ENCODE peak calls at places on chromosomes 1 and 21, in five cellular contexts. V, L, B, A and E are unnamed samples.

GRCh38 chr1:113008365-113008714 is 52.3 kb upstream of the SLC16A1 start:
- DNase-seq in V (no peak), L (no peak), B (no peak), A (no peak), E (no peak)

GRCh38 chr1:54413295-54413694 is 7.1 kb upstream of the SSBP3 start:
- DNase-seq in V (no peak), L (no peak), B (peak; percentile 39), A (no peak), E (no peak)

GRCh38 chr1:89088597-89088996 is 23.6 kb upstream of the GBP1 start:
- DNase-seq in V (no peak), L (no peak), B (peak; percentile 23), A (no peak), E (no peak)

GRCh38 chr1:223631367-223631977 is 34.0 kb downstream of the CAPN8 start:
- DNase-seq in V (no peak), L (peak; percentile 15), B (no peak), A (no peak), E (no peak)

GRCh38 chr1:44672254-44672955 is 1.9 kb downstream of the TMEM53 start:
- DNase-seq in V (peak; percentile 71), L (no peak), B (no peak), A (no peak), E (peak; percentile 98)

GRCh38 chr1:226646026-226646869 is 92.8 kb downstream of the ITPKB start:
- DNase-seq in V (no peak), L (no peak), B (no peak), A (no peak), E (no peak)

GRCh38 chr1:221274373-221274772 is 395.1 kb downstream of the HLX start:
- DNase-seq in V (no peak), L (no peak), B (no peak), A (no peak), E (no peak)

GRCh38 chr1:178810585-178810984 is 60.3 kb downstream of the ANGPTL1 start:
- DNase-seq in V (no peak), L (no peak), B (no peak), A (no peak), E (no peak)

GRCh38 chr1:37250371-37250770 is 216.1 kb upstream of the GRIK3 start:
- DNase-seq in V (no peak), L (no peak), B (no peak), A (no peak), E (no peak)

GRCh38 chr1:178031856-178032320 is 62.0 kb upstream of the RASAL2 start:
- DNase-seq in V (no peak), L (peak; percentile 87), B (peak; percentile 84), A (peak; percentile 66), E (peak; percentile 79)

GRCh38 chr1:185561629-185562028 is 172.6 kb upstream of the HMCN1 start:
- DNase-seq in V (no peak), L (no peak), B (no peak), A (no peak), E (peak; percentile 60)

GRCh38 chr1:160404094-160404493 is 3.7 kb downstream of the VANGL2 start:
- DNase-seq in V (no peak), L (no peak), B (no peak), A (no peak), E (no peak)

GRCh38 chr1:89808429-89809117 is 12.3 kb upstream of the LRRC8D start:
- DNase-seq in V (no peak), L (no peak), B (peak; percentile 44), A (no peak), E (no peak)

GRCh38 chr1:118949317-118949716 is 38.8 kb downstream of the TBX15 start:
- DNase-seq in V (no peak), L (no peak), B (no peak), A (no peak), E (no peak)

GRCh38 chr21:45029298-45029967 is 44.9 kb upstream of the ADARB1 start:
- DNase-seq in V (no peak), L (no peak), B (peak; percentile 18), A (no peak), E (no peak)

GRCh38 chr1:10814954-10815862 is 18.8 kb upstream of the CASZ1 start:
- DNase-seq in V (no peak), L (no peak), B (peak; percentile 28), A (no peak), E (no peak)

GRCh38 chr1:108199231-108199657 is 899 bp downstream of the SLC25A24 start:
- DNase-seq in V (no peak), L (peak; percentile 13), B (peak; percentile 20), A (peak; percentile 16), E (peak; percentile 26)

GRCh38 chr1:167722152-167722869 is 529 bp downstream of the MPZL1 start:
- DNase-seq in V (no peak), L (peak; percentile 53), B (peak; percentile 27), A (no peak), E (peak; percentile 66)

GRCh38 chr1:147579532-147580199 is 38.4 kb downstream of the BCL9 start:
- DNase-seq in V (no peak), L (peak; percentile 12), B (peak; percentile 73), A (no peak), E (no peak)

GRCh38 chr1:86085741-86086411 is 70.7 kb downstream of the COL24A1 start:
- DNase-seq in V (no peak), L (no peak), B (no peak), A (no peak), E (no peak)

GRCh38 chr21:43902441-43902840 is 37.4 kb downstream of the AGPAT3 start:
- DNase-seq in V (no peak), L (no peak), B (no peak), A (no peak), E (no peak)

DNA sequence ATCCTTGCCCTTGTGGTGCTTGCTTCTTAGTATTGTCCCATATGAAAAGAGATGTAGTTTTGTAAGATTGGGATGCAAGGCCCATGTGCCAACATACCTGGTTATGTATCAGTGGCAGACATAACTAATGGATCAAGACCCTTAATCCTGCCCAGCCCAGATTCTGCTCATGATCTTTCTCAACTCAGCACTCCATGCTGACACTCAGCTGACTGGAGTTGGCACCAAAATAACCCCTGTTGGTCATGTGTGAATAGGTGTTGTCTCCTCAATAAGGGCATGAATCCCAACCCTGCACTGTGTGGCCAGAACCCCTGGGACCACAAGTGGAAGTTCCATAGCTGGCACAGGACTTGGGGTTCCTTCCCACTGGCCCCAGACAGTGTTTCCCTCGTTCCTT is 13.9 kb upstream of the CNR2 start:
- DNase-seq in V (no peak), L (no peak), B (no peak), A (no peak), E (no peak)
- TF ChIP-seq MAX in V (no peak), L (no peak), B (no peak), A (no peak), E (no peak)

GRCh38 chr1:171948491-171948890 is 107.2 kb downstream of the DNM3 start:
- DNase-seq in V (no peak), L (no peak), B (no peak), A (no peak), E (no peak)
- TF ChIP-seq MAX in V (no peak), L (no peak), B (no peak), A (no peak), E (no peak)

DNA sequence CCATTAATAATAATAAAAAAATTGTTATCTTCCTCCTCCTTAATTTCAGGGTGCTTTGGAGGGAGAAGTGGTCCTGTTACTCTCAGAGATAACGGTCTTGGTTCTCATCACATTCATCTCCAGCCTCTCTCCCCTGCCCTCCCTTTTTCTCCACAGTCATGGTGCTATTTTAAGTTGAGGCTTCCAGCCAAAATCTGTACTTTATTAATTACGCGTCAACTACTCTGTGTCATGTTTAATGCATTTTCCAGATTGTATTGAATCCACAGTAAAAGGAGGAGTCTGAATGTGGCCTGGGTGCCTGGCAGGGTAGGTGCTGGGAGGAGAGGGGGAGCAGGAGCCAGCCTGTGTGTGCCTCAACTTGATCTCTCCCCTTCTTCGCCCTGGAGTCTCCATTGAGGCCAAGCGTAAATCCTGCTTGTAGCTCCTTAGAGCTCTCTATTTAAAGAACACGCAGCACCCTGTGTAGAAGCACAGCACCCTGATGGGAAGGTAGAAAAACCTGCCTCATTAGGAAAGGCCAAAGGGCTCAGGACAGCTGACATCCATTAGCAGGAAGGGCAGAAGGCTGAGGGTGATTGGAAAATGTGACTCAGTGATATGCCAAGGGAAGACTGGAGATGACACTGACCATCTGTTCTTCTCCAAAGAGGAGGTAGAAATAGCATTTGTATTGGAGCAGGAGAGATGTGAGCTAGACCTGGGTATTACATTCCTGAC is 82.4 kb downstream of the PLXNA2 start:
- DNase-seq in V (no peak), L (no peak), B (no peak), A (no peak), E (no peak)
- TF ChIP-seq MAX in V (no peak), L (no peak), B (no peak), A (no peak), E (no peak)

GRCh38 chr1:17573518-17574041 is 34.1 kb downstream of the ARHGEF10L start:
- DNase-seq in V (no peak), L (no peak), B (peak; percentile 37), A (no peak), E (no peak)

GRCh38 chr1:17575786-17576584 is 36.5 kb downstream of the ARHGEF10L start:
- DNase-seq in V (no peak), L (no peak), B (peak; percentile 41), A (no peak), E (no peak)

GRCh38 chr1:17572264-17572985 is 32.9 kb downstream of the ARHGEF10L start:
- DNase-seq in V (no peak), L (no peak), B (no peak), A (no peak), E (no peak)

GRCh38 chr1:17577907-17578297 is 38.4 kb downstream of the ARHGEF10L start:
- DNase-seq in V (no peak), L (no peak), B (no peak), A (no peak), E (no peak)

DNA sequence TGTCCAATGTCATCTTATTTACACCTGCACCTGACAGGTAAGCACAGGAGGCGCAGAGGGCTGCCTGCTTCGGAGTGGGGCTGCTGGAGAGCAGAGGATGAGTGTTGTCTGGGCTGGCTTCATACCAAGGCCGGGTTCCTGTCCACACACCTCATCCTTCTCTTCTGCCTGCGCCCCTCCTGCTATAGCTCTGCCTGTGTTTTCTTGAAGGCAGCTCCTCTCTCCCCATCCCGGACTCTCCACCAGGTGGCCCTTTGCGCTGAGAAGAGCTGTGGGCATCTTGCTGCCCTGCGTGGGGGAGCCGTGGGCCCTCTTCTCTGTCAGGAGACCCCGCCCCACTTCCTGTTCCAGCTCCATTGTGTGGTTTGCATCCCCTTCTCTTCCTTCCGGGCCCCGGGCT is 35.0 kb downstream of the ARHGEF10L start:
- DNase-seq in V (no peak), L (no peak), B (no peak), A (no peak), E (no peak)
- TF ChIP-seq MAX in V (no peak), L (no peak), B (no peak), A (no peak), E (no peak)

GRCh38 chr1:212565571-212566305 is 42.8 kb upstream of the ATF3 start:
- DNase-seq in V (no peak), L (no peak), B (no peak), A (no peak), E (no peak)

GRCh38 chr1:212567676-212568075 is 40.9 kb upstream of the ATF3 start:
- DNase-seq in V (no peak), L (no peak), B (no peak), A (no peak), E (no peak)

GRCh38 chr1:212568978-212569537 is 39.5 kb upstream of the ATF3 start:
- DNase-seq in V (no peak), L (no peak), B (no peak), A (no peak), E (no peak)

GRCh38 chr1:212565079-212565478 is 43.5 kb upstream of the ATF3 start:
- DNase-seq in V (no peak), L (no peak), B (no peak), A (no peak), E (no peak)

GRCh38 chr1:212566522-212567479 is 41.8 kb upstream of the ATF3 start:
- DNase-seq in V (peak; percentile 92), L (peak; percentile 72), B (peak; percentile 14), A (peak; percentile 45), E (peak; percentile 78)
- TF ChIP-seq MAX in V (peak; percentile 59), L (peak; percentile 48), B (no peak), A (peak; percentile 89), E (peak; percentile 70)